ENCODE peak calls at places on chromosomes 6 and 20, in seven cellular contexts. C is spleen, T is tibial nerve, L is heart left ventricle, O is endodermal cell, W is cardiac muscle cell, Y is tibial artery. R is an unnamed sample. For H3K36me3 and H3K9me3, the result is how much of the 10 kb centered on the place peaks cover.

GRCh38 chr6:126427713-126428112 is 87.8 kb downstream of the CENPW start:
- DNase-seq in C (no peak), T (no peak), L (no peak), O (no peak), W (no peak), Y (no peak), R (no peak)

GRCh38 chr6:32085759-32086458 is 23.2 kb downstream of the TNXB start:
- DNase-seq in C (peak), T (no peak), L (peak), O (no peak), W (no peak), Y (no peak), R (no peak)

GRCh38 chr6:106300944-106301343 is 24.6 kb downstream of the ATG5 start:
- DNase-seq in C (no peak), T (no peak), L (no peak), O (no peak), W (peak), Y (no peak), R (no peak)

GRCh38 chr6:73739097-73739496 is 43.1 kb downstream of the CD109 start:
- DNase-seq in C (no peak), T (no peak), L (no peak), O (no peak), W (peak), Y (no peak), R (no peak)

GRCh38 chr6:96649926-96650325 is 87.0 kb downstream of the FHL5 start:
- DNase-seq in C (no peak), T (no peak), L (no peak), O (no peak), W (no peak), Y (no peak), R (no peak)

GRCh38 chr20:17226410-17227198 is at the start of gene PCSK2:
- DNase-seq in C (peak), T (peak), L (peak), O (peak), W (peak), Y (no peak), R (peak)

GRCh38 chr6:43695078-43695966 is 7.7 kb upstream of the MRPS18A start:
- DNase-seq in C (no peak), T (no peak), L (peak), O (peak), W (no peak), Y (no peak), R (peak)

GRCh38 chr6:113696960-113697359 is 160.2 kb upstream of the MARCKS start:
- DNase-seq in C (no peak), T (no peak), L (no peak), O (no peak), W (no peak), Y (no peak), R (no peak)

GRCh38 chr6:109383438-109383940 is 1.2 kb upstream of the CD164 start:
- DNase-seq in C (no peak), T (no peak), L (no peak), O (no peak), W (no peak), Y (no peak), R (no peak)

GRCh38 chr6:163309491-163310026 is 105.0 kb upstream of the QKI start:
- DNase-seq in C (no peak), T (no peak), L (no peak), O (no peak), W (no peak), Y (no peak), R (no peak)

GRCh38 chr6:75267461-75267860 is 17.1 kb downstream of the TMEM30A start:
- DNase-seq in C (no peak), T (no peak), L (no peak), O (no peak), W (no peak), Y (no peak), R (no peak)

GRCh38 chr6:125746731-125747588 is 2.5 kb upstream of the HEY2 start:
- DNase-seq in C (peak), T (no peak), L (peak), O (peak), W (peak), Y (peak), R (peak)

GRCh38 chr6:95366414-95366813 is 210.9 kb upstream of the MANEA start:
- DNase-seq in C (no peak), T (no peak), L (no peak), O (no peak), W (no peak), Y (no peak), R (no peak)

GRCh38 chr6:148203281-148203925 is 139.2 kb upstream of the SASH1 start:
- DNase-seq in C (no peak), T (no peak), L (no peak), O (no peak), W (peak), Y (no peak), R (no peak)

GRCh38 chr20:36399969-36400545 is 93.9 kb downstream of the DLGAP4 start:
- DNase-seq in C (no peak), T (no peak), L (no peak), O (no peak), W (no peak), Y (no peak), R (no peak)

GRCh38 chr6:24907959-24908358 is 27.8 kb downstream of the RIPOR2 start:
- DNase-seq in C (no peak), T (no peak), L (no peak), O (no peak), W (no peak), Y (no peak), R (no peak)

GRCh38 chr6:127282184-127282583 is 15.5 kb downstream of the RNF146 start:
- DNase-seq in C (no peak), T (no peak), L (no peak), O (no peak), W (no peak), Y (no peak), R (no peak)

GRCh38 chr6:4136354-4136831 is 1.0 kb upstream of the ECI2 start:
- DNase-seq in C (no peak), T (no peak), L (no peak), O (no peak), W (no peak), Y (no peak), R (no peak)

GRCh38 chr6:89734526-89734925 is 85.1 kb downstream of the MDN1 start:
- DNase-seq in C (no peak), T (no peak), L (no peak), O (no peak), W (no peak), Y (no peak), R (no peak)

GRCh38 chr6:21949211-21949801 is 347.5 kb downstream of the PRL start:
- DNase-seq in C (no peak), T (no peak), L (no peak), O (no peak), W (no peak), Y (no peak), R (no peak)

GRCh38 chr6:160812097-160812496 is 110.1 kb downstream of the PLG start:
- DNase-seq in C (no peak), T (no peak), L (no peak), O (no peak), W (no peak), Y (no peak), R (no peak)

GRCh38 chr20:18057106-18057993 is at the start of gene OVOL2:
- DNase-seq in C (no peak), T (no peak), L (no peak), O (peak), W (no peak), Y (no peak), R (no peak)

GRCh38 chr6:163530406-163530805 is 115.9 kb downstream of the QKI start:
- DNase-seq in C (no peak), T (no peak), L (no peak), O (no peak), W (no peak), Y (no peak), R (no peak)

GRCh38 chr20:39855056-39855455 is 834.0 kb downstream of the MAFB start:
- DNase-seq in C (no peak), T (no peak), L (no peak), O (no peak), W (peak), Y (no peak), R (no peak)
- H3K27ac ChIP-seq in C (no peak), T (no peak), L (no peak), O (no peak), W (no peak), Y (no peak), R (no peak)

GRCh38 chr6:45487645-45488044 is 109.9 kb upstream of the SUPT3H start:
- DNase-seq in C (no peak), T (no peak), L (no peak), O (no peak), W (no peak), Y (no peak), R (no peak)
- H3K36me3 ChIP-seq in C (under half), T (under half), L (under half), O (under half), W (under half), Y (under half), R (under half)

GRCh38 chr20:55777641-55778040 is 227.7 kb downstream of the CBLN4 start:
- DNase-seq in C (no peak), T (no peak), L (no peak), O (no peak), W (no peak), Y (no peak), R (no peak)
- H3K9me3 ChIP-seq in C (under half), T (under half), L (under half), O (half or more), W (under half), Y (under half), R (under half)

GRCh38 chr6:167093922-167094432 is 28.9 kb upstream of the CCR6 start:
- DNase-seq in C (peak), T (no peak), L (no peak), O (peak), W (peak), Y (no peak), R (no peak)

GRCh38 chr6:167093406-167093921 is 29.4 kb upstream of the CCR6 start:
- DNase-seq in C (peak), T (no peak), L (no peak), O (peak), W (no peak), Y (no peak), R (no peak)

GRCh38 chr6:167094436-167094819 is 28.5 kb upstream of the CCR6 start:
- DNase-seq in C (no peak), T (no peak), L (no peak), O (peak), W (peak), Y (no peak), R (no peak)

GRCh38 chr6:167095888-167096287 is 27.0 kb upstream of the CCR6 start:
- DNase-seq in C (no peak), T (no peak), L (no peak), O (peak), W (no peak), Y (no peak), R (no peak)

DNA sequence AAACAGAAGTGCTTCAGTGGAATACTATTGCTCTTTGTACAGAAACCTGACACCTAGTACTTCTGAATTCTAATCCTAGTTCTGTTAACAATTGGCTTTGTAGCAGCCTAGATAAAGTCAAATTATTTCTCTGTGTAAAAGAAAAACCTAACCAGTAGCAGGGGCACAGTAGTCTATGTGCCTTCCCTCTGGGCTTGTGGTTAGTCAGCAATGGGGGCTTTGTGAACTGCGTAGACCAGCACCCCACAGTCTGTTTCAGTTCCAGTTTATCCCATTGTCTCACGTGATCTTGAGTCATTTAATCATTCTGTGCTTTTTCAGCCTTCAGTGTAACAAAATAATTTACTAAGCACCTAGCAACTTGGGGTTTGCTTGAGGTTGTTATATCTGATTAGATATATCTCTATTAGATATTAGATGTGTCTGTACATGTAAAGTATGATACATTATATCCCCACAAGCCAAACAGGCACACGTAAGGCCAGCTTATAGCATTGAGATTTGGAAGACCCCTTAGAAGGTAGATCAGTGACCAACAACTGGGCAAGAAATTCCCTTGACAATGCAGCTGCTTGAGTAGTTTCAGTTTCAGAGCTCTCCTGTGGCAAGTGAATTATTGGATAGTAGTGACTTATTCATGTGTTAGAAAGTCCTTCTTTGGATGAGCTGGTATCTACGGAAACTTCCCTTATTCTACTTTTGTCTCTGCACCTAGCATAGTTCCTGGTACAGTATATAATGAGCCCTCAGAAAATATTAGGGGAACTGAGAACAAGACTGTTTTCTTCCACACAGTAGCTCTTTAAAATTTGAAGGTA is 27.9 kb upstream of the CCR6 start:
- DNase-seq in C (no peak), T (no peak), L (no peak), O (no peak), W (no peak), Y (no peak), R (no peak)
- H3K27ac ChIP-seq in C (peak), T (no peak), L (no peak), O (no peak), W (no peak), Y (no peak), R (no peak)

GRCh38 chr6:53461682-53462081 is 83.2 kb downstream of the GCLC start:
- DNase-seq in C (peak), T (no peak), L (no peak), O (no peak), W (no peak), Y (no peak), R (no peak)
- H3K36me3 ChIP-seq in C (under half), T (under half), L (under half), O (under half), W (under half), Y (under half), R (under half)

DNA sequence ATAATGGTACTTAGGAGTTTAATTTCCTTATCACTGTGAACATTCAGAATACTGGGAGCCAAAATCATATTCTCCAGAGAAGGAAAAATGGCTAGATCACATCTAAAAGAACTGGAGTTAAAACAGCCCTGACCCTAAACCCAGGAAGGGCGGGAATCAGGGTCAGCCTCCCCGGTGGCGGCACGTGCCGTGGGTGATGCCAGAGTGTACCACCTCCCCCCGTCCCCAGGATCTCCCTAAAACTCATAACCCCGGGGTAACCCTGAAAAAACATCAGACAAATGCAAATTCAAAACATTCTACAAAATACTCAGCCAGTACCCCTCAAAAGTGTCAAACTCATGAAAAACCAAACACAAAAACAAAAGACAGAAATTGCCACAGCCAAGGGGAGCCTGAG is 148.3 kb downstream of the DLL1 start:
- DNase-seq in C (peak), T (no peak), L (no peak), O (peak), W (no peak), Y (peak), R (no peak)
- H3K9me3 ChIP-seq in C (under half), T (under half), L (under half), O (under half), W (under half), Y (under half), R (under half)

R was measured in aorta.